ENCODE peak calls at places on chromosomes 12 and 14, in nine cellular contexts. One of them, this sample, is unnamed.

GRCh38 chr12:55019784-55020183 is at the start of gene NEUROD4:
- DNase-seq in gastrocnemius medialis: peak; percentile 7
- DNase-seq in ovary: no peak
- DNase-seq in Peyer's patch: no peak
- DNase-seq in CD8-positive, alpha-beta T cell: no peak
- DNase-seq in sigmoid colon: no peak
- DNase-seq in left ventricle myocardium inferior: peak; percentile 19
- DNase-seq in neural progenitor cell: peak; percentile 96
- DNase-seq in Caco-2: peak; percentile 73
- DNase-seq in this sample: peak; percentile 47

GRCh38 chr12:27653661-27654060 is 42.6 kb upstream of the REP15 start:
- DNase-seq in Caco-2: no peak
- DNase-seq in CD8-positive, alpha-beta T cell: no peak
- DNase-seq in sigmoid colon: no peak
- DNase-seq in Peyer's patch: no peak
- DNase-seq in ovary: no peak
- DNase-seq in neural progenitor cell: no peak
- DNase-seq in left ventricle myocardium inferior: no peak
- DNase-seq in gastrocnemius medialis: no peak
- DNase-seq in this sample: no peak

GRCh38 chr12:52181757-52182156 is 10.1 kb downstream of the KRT80 start:
- DNase-seq in gastrocnemius medialis: no peak
- DNase-seq in Peyer's patch: no peak
- DNase-seq in ovary: no peak
- DNase-seq in neural progenitor cell: peak; percentile 73
- DNase-seq in sigmoid colon: no peak
- DNase-seq in CD8-positive, alpha-beta T cell: no peak
- DNase-seq in left ventricle myocardium inferior: no peak
- DNase-seq in Caco-2: no peak
- DNase-seq in this sample: no peak

GRCh38 chr12:109679716-109680520 is 33.7 kb upstream of the FAM222A start:
- DNase-seq in ovary: no peak
- DNase-seq in CD8-positive, alpha-beta T cell: no peak
- DNase-seq in Peyer's patch: no peak
- DNase-seq in gastrocnemius medialis: no peak
- DNase-seq in sigmoid colon: no peak
- DNase-seq in left ventricle myocardium inferior: no peak
- DNase-seq in neural progenitor cell: no peak
- DNase-seq in Caco-2: no peak
- DNase-seq in this sample: no peak

GRCh38 chr12:130633771-130634170 is 82.3 kb downstream of the RIMBP2 start:
- DNase-seq in neural progenitor cell: peak; percentile 86
- DNase-seq in left ventricle myocardium inferior: no peak
- DNase-seq in Peyer's patch: no peak
- DNase-seq in ovary: no peak
- DNase-seq in CD8-positive, alpha-beta T cell: no peak
- DNase-seq in Caco-2: no peak
- DNase-seq in gastrocnemius medialis: peak; percentile 31
- DNase-seq in sigmoid colon: peak; percentile 59
- DNase-seq in this sample: no peak

GRCh38 chr12:22658214-22658613 is 33.2 kb downstream of the ETNK1 start:
- DNase-seq in gastrocnemius medialis: no peak
- DNase-seq in Peyer's patch: no peak
- DNase-seq in ovary: no peak
- DNase-seq in sigmoid colon: no peak
- DNase-seq in CD8-positive, alpha-beta T cell: no peak
- DNase-seq in left ventricle myocardium inferior: no peak
- DNase-seq in Caco-2: no peak
- DNase-seq in neural progenitor cell: no peak
- DNase-seq in this sample: no peak

GRCh38 chr14:38098074-38098846 is 109.4 kb upstream of the SSTR1 start:
- DNase-seq in ovary: no peak
- DNase-seq in CD8-positive, alpha-beta T cell: no peak
- DNase-seq in left ventricle myocardium inferior: no peak
- DNase-seq in gastrocnemius medialis: no peak
- DNase-seq in Caco-2: no peak
- DNase-seq in Peyer's patch: no peak
- DNase-seq in neural progenitor cell: no peak
- DNase-seq in sigmoid colon: no peak
- DNase-seq in this sample: no peak

GRCh38 chr12:52949413-52950331 is 754 bp downstream of the KRT18 start:
- DNase-seq in CD8-positive, alpha-beta T cell: no peak
- DNase-seq in neural progenitor cell: peak; percentile 46
- DNase-seq in gastrocnemius medialis: no peak
- DNase-seq in ovary: no peak
- DNase-seq in Peyer's patch: peak; percentile 78
- DNase-seq in left ventricle myocardium inferior: no peak
- DNase-seq in sigmoid colon: no peak
- DNase-seq in Caco-2: peak; percentile 83
- DNase-seq in this sample: peak; percentile 84

GRCh38 chr14:36517242-36518030 is 2.6 kb downstream of the NKX2-1 start:
- DNase-seq in Caco-2: peak; percentile 25
- DNase-seq in CD8-positive, alpha-beta T cell: no peak
- DNase-seq in ovary: no peak
- DNase-seq in Peyer's patch: no peak
- DNase-seq in sigmoid colon: no peak
- DNase-seq in neural progenitor cell: peak; percentile 60
- DNase-seq in gastrocnemius medialis: no peak
- DNase-seq in left ventricle myocardium inferior: no peak
- DNase-seq in this sample: peak; percentile 77

GRCh38 chr12:109741970-109742372 is 28.3 kb downstream of the FAM222A start:
- DNase-seq in Caco-2: peak; percentile 54
- DNase-seq in neural progenitor cell: no peak
- DNase-seq in Peyer's patch: peak; percentile 66
- DNase-seq in gastrocnemius medialis: no peak
- DNase-seq in ovary: no peak
- DNase-seq in left ventricle myocardium inferior: no peak
- DNase-seq in CD8-positive, alpha-beta T cell: peak; percentile 8
- DNase-seq in sigmoid colon: peak; percentile 40
- DNase-seq in this sample: no peak

GRCh38 chr12:124162151-124163110 is 132.5 kb upstream of the RFLNA start:
- DNase-seq in Caco-2: no peak
- DNase-seq in left ventricle myocardium inferior: no peak
- DNase-seq in Peyer's patch: peak; percentile 61
- DNase-seq in ovary: no peak
- DNase-seq in gastrocnemius medialis: no peak
- DNase-seq in CD8-positive, alpha-beta T cell: no peak
- DNase-seq in neural progenitor cell: no peak
- DNase-seq in sigmoid colon: no peak
- DNase-seq in this sample: no peak

GRCh38 chr14:77290705-77291104 is 19.7 kb upstream of the NGB start:
- DNase-seq in left ventricle myocardium inferior: no peak
- DNase-seq in Peyer's patch: no peak
- DNase-seq in ovary: no peak
- DNase-seq in neural progenitor cell: no peak
- DNase-seq in Caco-2: no peak
- DNase-seq in CD8-positive, alpha-beta T cell: no peak
- DNase-seq in gastrocnemius medialis: no peak
- DNase-seq in sigmoid colon: no peak
- DNase-seq in this sample: no peak

GRCh38 chr12:111792155-111792876 is 25.6 kb downstream of the ALDH2 start:
- DNase-seq in left ventricle myocardium inferior: peak; percentile 55
- DNase-seq in sigmoid colon: peak; percentile 90
- DNase-seq in Peyer's patch: peak; percentile 83
- DNase-seq in neural progenitor cell: no peak
- DNase-seq in ovary: peak; percentile 92
- DNase-seq in Caco-2: no peak
- DNase-seq in CD8-positive, alpha-beta T cell: no peak
- DNase-seq in gastrocnemius medialis: no peak
- DNase-seq in this sample: peak; percentile 51

GRCh38 chr12:3325736-3326135 is 165.3 kb upstream of the PRMT8 start:
- DNase-seq in Caco-2: no peak
- DNase-seq in CD8-positive, alpha-beta T cell: no peak
- DNase-seq in Peyer's patch: no peak
- DNase-seq in neural progenitor cell: no peak
- DNase-seq in gastrocnemius medialis: no peak
- DNase-seq in sigmoid colon: no peak
- DNase-seq in ovary: no peak
- DNase-seq in left ventricle myocardium inferior: no peak
- DNase-seq in this sample: no peak

GRCh38 chr14:94282991-94283723 is 9.9 kb downstream of the SERPINA10 start:
- DNase-seq in sigmoid colon: no peak
- DNase-seq in ovary: no peak
- DNase-seq in neural progenitor cell: no peak
- DNase-seq in Peyer's patch: no peak
- DNase-seq in Caco-2: no peak
- DNase-seq in gastrocnemius medialis: no peak
- DNase-seq in CD8-positive, alpha-beta T cell: no peak
- DNase-seq in left ventricle myocardium inferior: no peak
- DNase-seq in this sample: no peak

GRCh38 chr12:102917026-102917787 is at the start of gene PAH:
- DNase-seq in gastrocnemius medialis: no peak
- DNase-seq in ovary: peak; percentile 15
- DNase-seq in neural progenitor cell: peak; percentile 50
- DNase-seq in sigmoid colon: no peak
- DNase-seq in left ventricle myocardium inferior: no peak
- DNase-seq in Caco-2: peak; percentile 74
- DNase-seq in Peyer's patch: no peak
- DNase-seq in CD8-positive, alpha-beta T cell: peak; percentile 27
- DNase-seq in this sample: peak; percentile 69

GRCh38 chr14:95870772-95871171 is 5.9 kb upstream of the TUNAR start:
- DNase-seq in Caco-2: no peak
- DNase-seq in left ventricle myocardium inferior: no peak
- DNase-seq in ovary: no peak
- DNase-seq in gastrocnemius medialis: no peak
- DNase-seq in neural progenitor cell: no peak
- DNase-seq in sigmoid colon: no peak
- DNase-seq in CD8-positive, alpha-beta T cell: no peak
- DNase-seq in Peyer's patch: no peak
- DNase-seq in this sample: no peak

GRCh38 chr14:91315844-91316267 is 71.4 kb upstream of the GPR68 start:
- DNase-seq in left ventricle myocardium inferior: no peak
- DNase-seq in Caco-2: no peak
- DNase-seq in Peyer's patch: no peak
- DNase-seq in ovary: no peak
- DNase-seq in sigmoid colon: no peak
- DNase-seq in gastrocnemius medialis: no peak
- DNase-seq in CD8-positive, alpha-beta T cell: peak; percentile 96
- DNase-seq in neural progenitor cell: no peak
- DNase-seq in this sample: no peak

GRCh38 chr12:30914986-30915591 is 11.5 kb upstream of the TSPAN11 start:
- DNase-seq in left ventricle myocardium inferior: no peak
- DNase-seq in gastrocnemius medialis: no peak
- DNase-seq in Peyer's patch: no peak
- DNase-seq in sigmoid colon: no peak
- DNase-seq in CD8-positive, alpha-beta T cell: no peak
- DNase-seq in ovary: no peak
- DNase-seq in Caco-2: no peak
- DNase-seq in neural progenitor cell: no peak
- DNase-seq in this sample: no peak

GRCh38 chr12:8544295-8544694 is 3.6 kb upstream of the CLEC4E start:
- DNase-seq in sigmoid colon: no peak
- DNase-seq in Caco-2: peak; percentile 72
- DNase-seq in ovary: peak; percentile 31
- DNase-seq in neural progenitor cell: peak; percentile 78
- DNase-seq in Peyer's patch: no peak
- DNase-seq in left ventricle myocardium inferior: no peak
- DNase-seq in CD8-positive, alpha-beta T cell: peak; percentile 63
- DNase-seq in gastrocnemius medialis: peak; percentile 20
- DNase-seq in this sample: peak; percentile 73

GRCh38 chr12:104381721-104382480 is 74.8 kb upstream of the CHST11 start:
- DNase-seq in left ventricle myocardium inferior: peak; percentile 74
- DNase-seq in CD8-positive, alpha-beta T cell: peak; percentile 75
- DNase-seq in ovary: peak; percentile 73
- DNase-seq in gastrocnemius medialis: peak; percentile 48
- DNase-seq in Caco-2: peak; percentile 74
- DNase-seq in sigmoid colon: peak; percentile 87
- DNase-seq in neural progenitor cell: peak; percentile 90
- DNase-seq in Peyer's patch: peak; percentile 74
- DNase-seq in this sample: peak; percentile 81

GRCh38 chr14:104695660-104696000 is 6.2 kb downstream of the INF2 start:
- DNase-seq in sigmoid colon: no peak
- DNase-seq in ovary: no peak
- DNase-seq in gastrocnemius medialis: no peak
- DNase-seq in CD8-positive, alpha-beta T cell: no peak
- DNase-seq in left ventricle myocardium inferior: no peak
- DNase-seq in Caco-2: no peak
- DNase-seq in Peyer's patch: no peak
- DNase-seq in neural progenitor cell: no peak
- DNase-seq in this sample: no peak
- TF ChIP-seq CTCF in sigmoid colon: no peak
- TF ChIP-seq CTCF in ovary: no peak
- TF ChIP-seq CTCF in gastrocnemius medialis: peak; percentile 33
- TF ChIP-seq CTCF in CD8-positive, alpha-beta T cell: no peak
- TF ChIP-seq CTCF in left ventricle myocardium inferior: peak; percentile 37
- TF ChIP-seq CTCF in Caco-2: no peak
- TF ChIP-seq CTCF in Peyer's patch: no peak
- TF ChIP-seq CTCF in neural progenitor cell: no peak
- TF ChIP-seq CTCF in this sample: no peak

GRCh38 chr12:67425394-67425793 is 156.2 kb downstream of the CAND1 start:
- DNase-seq in left ventricle myocardium inferior: no peak
- DNase-seq in Caco-2: no peak
- DNase-seq in CD8-positive, alpha-beta T cell: no peak
- DNase-seq in sigmoid colon: no peak
- DNase-seq in Peyer's patch: no peak
- DNase-seq in gastrocnemius medialis: no peak
- DNase-seq in ovary: no peak
- DNase-seq in neural progenitor cell: no peak
- DNase-seq in this sample: no peak
- H3K4me1 ChIP-seq in left ventricle myocardium inferior: peaks cover 21% of the 10 kb centered on the region
- H3K4me1 ChIP-seq in Caco-2: peaks cover 9% of the 10 kb centered on the region
- H3K4me1 ChIP-seq in CD8-positive, alpha-beta T cell: no peaks in the 10 kb centered on the region
- H3K4me1 ChIP-seq in sigmoid colon: peaks cover 14% of the 10 kb centered on the region
- H3K4me1 ChIP-seq in Peyer's patch: peaks cover 7% of the 10 kb centered on the region
- H3K4me1 ChIP-seq in gastrocnemius medialis: peaks cover 2% of the 10 kb centered on the region
- H3K4me1 ChIP-seq in ovary: peaks cover 8% of the 10 kb centered on the region
- H3K4me1 ChIP-seq in neural progenitor cell: peaks cover 21% of the 10 kb centered on the region
- H3K4me1 ChIP-seq in this sample: peaks cover 3% of the 10 kb centered on the region

DNA sequence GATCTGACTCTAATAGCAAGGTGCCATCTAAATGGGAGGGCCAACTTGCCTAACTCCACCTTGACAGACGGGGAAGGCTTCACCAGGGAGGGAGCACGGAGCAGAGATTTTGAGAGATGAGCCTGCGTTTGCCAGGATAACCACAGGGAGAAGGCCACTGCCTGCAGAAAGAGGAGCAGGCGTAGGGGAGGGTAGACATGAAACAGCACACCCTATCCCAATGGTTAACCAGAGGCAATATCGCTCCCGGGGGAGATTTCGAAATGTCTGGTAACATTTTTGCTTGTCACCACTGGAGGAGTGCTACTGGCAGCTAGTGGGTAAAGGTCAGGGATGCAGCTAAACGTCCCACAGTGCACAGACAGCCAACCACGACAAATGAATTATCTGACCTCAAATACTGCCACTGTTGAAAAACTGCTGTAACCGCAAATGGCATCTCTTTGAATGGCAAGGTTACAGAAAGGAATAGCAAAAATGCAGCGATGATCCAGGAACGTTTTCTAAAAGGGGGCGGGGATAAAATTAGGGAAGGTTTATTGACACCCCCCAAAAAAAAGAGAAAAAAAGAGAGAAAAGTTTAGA is 126.0 kb upstream of the ATF7IP start:
- DNase-seq in left ventricle myocardium inferior: no peak
- DNase-seq in ovary: no peak
- DNase-seq in Caco-2: peak; percentile 85
- DNase-seq in Peyer's patch: no peak
- DNase-seq in neural progenitor cell: no peak
- DNase-seq in sigmoid colon: no peak
- DNase-seq in gastrocnemius medialis: no peak
- DNase-seq in CD8-positive, alpha-beta T cell: no peak
- DNase-seq in this sample: no peak
- TF ChIP-seq CTCF in left ventricle myocardium inferior: no peak
- TF ChIP-seq CTCF in ovary: no peak
- TF ChIP-seq CTCF in Caco-2: peak; percentile 16
- TF ChIP-seq CTCF in Peyer's patch: peak; percentile 13
- TF ChIP-seq CTCF in neural progenitor cell: peak; percentile 21
- TF ChIP-seq CTCF in sigmoid colon: no peak
- TF ChIP-seq CTCF in gastrocnemius medialis: no peak
- TF ChIP-seq CTCF in CD8-positive, alpha-beta T cell: no peak
- TF ChIP-seq CTCF in this sample: no peak

GRCh38 chr14:68268719-68269118 is 449.1 kb downstream of the RAD51B start:
- DNase-seq in left ventricle myocardium inferior: no peak
- DNase-seq in neural progenitor cell: no peak
- DNase-seq in gastrocnemius medialis: no peak
- DNase-seq in Peyer's patch: no peak
- DNase-seq in sigmoid colon: no peak
- DNase-seq in ovary: no peak
- DNase-seq in Caco-2: no peak
- DNase-seq in CD8-positive, alpha-beta T cell: peak; percentile 32
- DNase-seq in this sample: no peak
- H3K4me1 ChIP-seq in left ventricle myocardium inferior: peaks cover 26% of the 10 kb centered on the region
- H3K4me1 ChIP-seq in neural progenitor cell: peaks cover 15% of the 10 kb centered on the region
- H3K4me1 ChIP-seq in gastrocnemius medialis: peaks cover 12% of the 10 kb centered on the region
- H3K4me1 ChIP-seq in Peyer's patch: no peaks in the 10 kb centered on the region
- H3K4me1 ChIP-seq in sigmoid colon: peaks cover 54% of the 10 kb centered on the region
- H3K4me1 ChIP-seq in ovary: peaks cover 4% of the 10 kb centered on the region
- H3K4me1 ChIP-seq in Caco-2: no peaks in the 10 kb centered on the region
- H3K4me1 ChIP-seq in CD8-positive, alpha-beta T cell: peaks cover 35% of the 10 kb centered on the region
- H3K4me1 ChIP-seq in this sample: peaks cover 6% of the 10 kb centered on the region